ENCODE peak calls at places on chromosomes 3 and 15, in seven cellular contexts. P is tibial nerve, H is psoas muscle, Z is heart left ventricle, Y is hepatocyte, W is mucosa of descending colon, A is cardiac muscle cell. I is an unnamed sample.

GRCh38 chr3:18087963-18088362 is 337.2 kb downstream of the SATB1 start:
- DNase-seq in Y (no peak), W (no peak), H (no peak), A (no peak), Z (no peak), P (no peak), I (no peak)

GRCh38 chr15:28125673-28126651 is 26.8 kb upstream of the OCA2 start:
- DNase-seq in H (no peak), P (peak; percentile 66), A (peak; percentile 74), Y (peak; percentile 81), W (no peak), Z (no peak), I (peak; percentile 41)

GRCh38 chr15:28919679-28920655 is 34.2 kb downstream of the APBA2 start:
- DNase-seq in Z (no peak), A (no peak), Y (no peak), W (no peak), P (no peak), H (no peak), I (no peak)

GRCh38 chr3:169780738-169781137 is 7.5 kb downstream of the MYNN start:
- DNase-seq in W (no peak), Y (no peak), H (no peak), Z (no peak), A (no peak), P (no peak), I (no peak)

GRCh38 chr15:59005579-59005978 is 18.1 kb downstream of the RNF111 start:
- DNase-seq in H (no peak), Z (no peak), A (no peak), P (no peak), Y (no peak), W (no peak), I (no peak)

GRCh38 chr15:32919749-32920414 is 202.1 kb downstream of the GREM1 start:
- DNase-seq in Y (no peak), H (no peak), P (no peak), Z (no peak), A (peak; percentile 87), W (no peak), I (no peak)

GRCh38 chr3:20340324-20340928 is 154.4 kb upstream of the SGO1 start:
- DNase-seq in H (peak; percentile 53), P (peak; percentile 83), Z (peak; percentile 66), A (peak; percentile 86), W (peak; percentile 24), Y (peak; percentile 84), I (peak; percentile 81)

GRCh38 chr3:89145995-89146394 is 38.6 kb downstream of the EPHA3 start:
- DNase-seq in H (no peak), A (peak; percentile 90), W (no peak), P (peak; percentile 26), Y (peak; percentile 21), Z (no peak), I (no peak)

GRCh38 chr3:19866751-19867347 is 67.2 kb downstream of the EFHB start:
- DNase-seq in A (peak; percentile 78), P (peak; percentile 70), H (no peak), Z (no peak), Y (peak; percentile 79), W (no peak), I (no peak)

GRCh38 chr3:9765865-9766264 is 3.9 kb downstream of the CAMK1 start:
- DNase-seq in A (no peak), H (no peak), Y (no peak), W (no peak), Z (no peak), P (no peak), I (no peak)

GRCh38 chr15:91849749-91850161 is 3.8 kb upstream of the SLCO3A1 start:
- DNase-seq in A (peak; percentile 79), H (no peak), Z (no peak), P (no peak), W (no peak), Y (peak; percentile 37), I (no peak)

GRCh38 chr3:120448707-120449650 is 1.8 kb downstream of the FSTL1 start:
- DNase-seq in W (no peak), P (peak; percentile 15), H (no peak), Y (peak; percentile 38), A (peak; percentile 77), Z (peak; percentile 48), I (no peak)
- H3K4me1 ChIP-seq in W (peaks cover 13% of the 10 kb centered on the region), P (peaks cover 25% of the 10 kb centered on the region), H (no peaks in the 10 kb centered on the region), Y (peaks cover 16% of the 10 kb centered on the region), A (peaks cover 21% of the 10 kb centered on the region), Z (peaks cover 62% of the 10 kb centered on the region), I (peaks cover 9% of the 10 kb centered on the region)

GRCh38 chr3:33132019-33132360 is 18.2 kb downstream of the CRTAP start:
- DNase-seq in W (no peak), A (no peak), Y (no peak), H (no peak), Z (no peak), P (no peak), I (no peak)

GRCh38 chr3:33134026-33134625 is 20.3 kb downstream of the CRTAP start:
- DNase-seq in Y (no peak), W (no peak), H (no peak), P (no peak), A (no peak), Z (no peak), I (no peak)

GRCh38 chr3:33128706-33129105 is 14.9 kb downstream of the CRTAP start:
- DNase-seq in W (no peak), Z (no peak), A (peak; percentile 10), Y (no peak), P (no peak), H (no peak), I (no peak)

GRCh38 chr3:33130144-33130543 is 16.3 kb downstream of the CRTAP start:
- DNase-seq in H (no peak), Z (no peak), A (no peak), Y (no peak), W (no peak), P (no peak), I (no peak)

DNA sequence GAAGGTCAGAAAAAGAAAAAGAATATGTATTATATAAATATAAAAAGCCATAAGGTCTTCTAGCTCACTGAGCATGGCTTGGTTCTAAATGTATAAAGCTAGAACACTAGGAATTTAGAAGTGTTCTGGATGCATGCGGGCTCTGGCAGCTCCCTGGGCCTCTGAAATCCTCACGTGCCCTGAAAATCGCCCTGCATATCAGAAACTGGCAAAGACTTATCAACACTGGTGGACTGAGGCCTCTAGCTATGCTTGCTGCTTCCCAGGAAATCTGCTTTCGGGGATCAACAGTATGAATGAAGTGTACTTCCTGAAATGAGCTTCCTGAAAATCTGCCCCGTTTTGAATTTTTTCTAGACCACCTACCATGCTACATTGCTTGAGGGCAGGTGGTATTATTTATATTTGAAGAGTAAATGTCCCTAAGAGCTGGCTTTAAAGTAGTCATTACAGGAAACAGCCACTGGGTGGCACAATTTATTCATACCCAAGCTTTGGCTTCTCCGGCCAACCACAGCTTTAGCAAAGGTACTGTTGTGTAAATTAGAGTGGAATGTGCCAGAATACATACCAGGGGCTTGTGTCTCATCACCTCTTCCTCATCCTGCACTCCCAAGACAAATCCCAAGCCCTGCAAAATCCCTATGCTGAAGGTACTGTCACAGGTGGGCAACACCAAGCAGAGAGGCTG is 17.7 kb downstream of the CRTAP start:
- DNase-seq in A (peak; percentile 86), Y (peak; percentile 85), H (no peak), P (peak; percentile 72), W (no peak), Z (no peak), I (peak; percentile 23)
- TF ChIP-seq CTCF in A (peak; percentile 66), Y (peak; percentile 83), H (peak; percentile 76), P (peak; percentile 68), W (peak; percentile 48), Z (peak; percentile 79), I (peak; percentile 76)

GRCh38 chr3:50262778-50263177 is 6.2 kb upstream of the SEMA3B start:
- DNase-seq in W (no peak), P (no peak), Z (no peak), Y (no peak), H (no peak), A (no peak), I (no peak)

GRCh38 chr3:50264389-50264963 is 4.5 kb upstream of the SEMA3B start:
- DNase-seq in H (peak; percentile 82), A (peak; percentile 95), W (peak; percentile 69), P (peak; percentile 54), Z (peak; percentile 84), Y (peak; percentile 98), I (peak; percentile 70)

GRCh38 chr3:50261505-50261904 is 7.4 kb upstream of the SEMA3B start:
- DNase-seq in Y (no peak), A (no peak), W (no peak), P (no peak), H (no peak), Z (peak; percentile 23), I (no peak)

GRCh38 chr3:50264964-50265485 is 3.9 kb upstream of the SEMA3B start:
- DNase-seq in W (no peak), P (no peak), A (no peak), H (no peak), Y (no peak), Z (no peak), I (peak; percentile 21)

DNA sequence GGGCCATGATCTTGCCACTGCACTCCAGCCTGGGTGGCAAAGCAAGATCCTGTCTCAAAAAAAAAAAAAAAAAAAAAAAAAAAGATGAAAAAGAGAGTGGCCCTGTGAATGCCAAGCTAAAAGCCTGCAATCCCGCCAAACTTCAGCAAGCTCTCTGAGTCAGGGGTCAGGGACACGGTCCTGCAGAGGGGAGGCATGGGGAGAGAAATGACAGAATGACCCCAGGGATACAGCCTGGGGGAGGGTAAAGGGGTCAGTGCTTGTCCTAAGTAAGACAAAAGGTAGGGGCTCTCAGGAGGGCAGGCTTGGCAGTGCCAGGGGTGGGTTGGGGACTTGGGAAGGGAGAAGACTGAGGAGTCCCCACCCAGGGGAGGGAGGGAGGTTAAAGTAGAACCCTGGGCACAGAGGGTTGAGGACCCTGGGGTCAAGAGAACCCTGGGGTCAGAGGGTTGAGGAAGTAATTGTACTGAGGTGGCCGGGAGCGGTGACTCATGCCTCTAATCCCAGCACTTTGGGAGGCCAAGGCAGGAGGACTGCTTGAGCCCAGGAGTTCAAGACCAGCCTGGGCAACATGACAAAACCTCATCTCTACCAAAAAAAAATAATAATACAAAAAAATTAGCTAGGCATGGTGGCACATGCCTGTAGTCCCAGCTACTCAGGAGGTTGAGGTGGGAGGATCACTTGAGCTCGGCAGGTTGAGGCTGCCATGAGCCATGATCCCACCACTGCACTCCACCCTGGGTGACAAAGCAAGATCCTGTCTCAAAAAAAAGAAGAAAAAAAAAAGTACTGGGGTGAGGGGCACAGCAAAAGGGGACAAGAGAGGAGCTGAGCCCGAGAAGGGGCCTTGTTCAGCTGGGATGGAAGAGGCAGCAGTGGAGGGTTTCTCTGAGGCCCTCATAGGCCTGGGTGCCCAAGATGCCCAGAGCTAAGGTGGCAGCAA is 5.2 kb upstream of the SEMA3B start:
- DNase-seq in Y (no peak), W (no peak), Z (peak; percentile 26), A (no peak), H (no peak), P (no peak), I (no peak)
- H3K4me1 ChIP-seq in Y (peaks cover 68% of the 10 kb centered on the region), W (peaks cover 37% of the 10 kb centered on the region), Z (peaks cover 74% of the 10 kb centered on the region), A (peaks cover 52% of the 10 kb centered on the region), H (peaks cover 43% of the 10 kb centered on the region), P (peaks cover 83% of the 10 kb centered on the region), I (peaks cover 65% of the 10 kb centered on the region)

GRCh38 chr3:14378415-14378814 is 24.0 kb upstream of the SLC6A6 start:
- DNase-seq in W (no peak), Y (no peak), A (no peak), Z (no peak), P (no peak), H (no peak), I (no peak)

GRCh38 chr3:14377044-14377837 is 25.2 kb upstream of the SLC6A6 start:
- DNase-seq in Y (no peak), Z (no peak), A (no peak), H (no peak), P (no peak), W (no peak), I (no peak)

GRCh38 chr3:14376348-14377043 is 25.9 kb upstream of the SLC6A6 start:
- DNase-seq in Z (no peak), Y (no peak), H (no peak), P (no peak), A (no peak), W (no peak), I (no peak)

GRCh38 chr3:14377838-14378169 is 24.6 kb upstream of the SLC6A6 start:
- DNase-seq in P (no peak), Y (no peak), A (no peak), Z (peak; percentile 48), H (no peak), W (no peak), I (no peak)

GRCh38 chr3:14379842-14380241 is 22.6 kb upstream of the SLC6A6 start:
- DNase-seq in W (no peak), Y (no peak), Z (no peak), H (no peak), P (no peak), A (no peak), I (no peak)
- TF ChIP-seq CTCF in W (no peak), Y (no peak), Z (no peak), H (no peak), P (no peak), A (no peak), I (no peak)

I was measured in heart right ventricle.